ENCODE peak calls at places on chromosomes 16 and 17, in eight cellular contexts. Q is HCT116, B is right atrium auricular region, E is omental fat pad, X is tibial nerve, Z is progenitor cell of endocrine pancreas, D is heart left ventricle, S is GM12865. M is an unnamed sample.

GRCh38 chr17:37818689-37819088 is 73.8 kb upstream of the HNF1B start:
- DNase-seq in Q (peak), D (no peak), B (no peak), E (no peak), Z (no peak), X (no peak), S (no peak), M (no peak)

GRCh38 chr16:15954814-15955151 is 5.4 kb downstream of the ABCC1 start:
- DNase-seq in X (no peak), B (peak), Z (no peak), D (no peak), S (no peak), Q (no peak), E (no peak), M (peak)

GRCh38 chr16:50547944-50548658 is at the start of gene NKD1:
- DNase-seq in E (peak), X (peak), D (peak), B (no peak), Q (peak), Z (peak), S (peak), M (no peak)

GRCh38 chr17:20046629-20047028 is 37.5 kb downstream of the SPECC1 start:
- DNase-seq in S (no peak), E (no peak), Z (no peak), Q (no peak), B (no peak), D (no peak), X (no peak), M (no peak)

GRCh38 chr17:76726231-76726765 is at the start of gene JMJD6:
- DNase-seq in E (peak), Z (peak), X (peak), D (peak), S (peak), Q (peak), B (peak), M (peak)

GRCh38 chr17:31093866-31094599 is 744 bp upstream of the NF1 start:
- DNase-seq in Z (no peak), S (no peak), E (no peak), B (no peak), X (no peak), D (no peak), Q (no peak), M (no peak)

GRCh38 chr16:57623251-57624043 is 5.0 kb upstream of the ADGRG1 start:
- DNase-seq in D (peak), B (no peak), E (no peak), Q (peak), Z (no peak), S (no peak), X (no peak), M (no peak)

GRCh38 chr16:56848955-56849689 is 15.9 kb upstream of the SLC12A3 start:
- DNase-seq in X (no peak), S (no peak), Z (no peak), Q (no peak), D (no peak), E (no peak), B (no peak), M (no peak)

GRCh38 chr16:57128787-57129389 is 36.5 kb downstream of the CPNE2 start:
- DNase-seq in B (no peak), S (peak), E (no peak), D (no peak), Q (no peak), Z (no peak), X (no peak), M (no peak)

GRCh38 chr16:30658731-30659506 is 688 bp downstream of the FBRS start:
- DNase-seq in Q (peak), D (peak), E (peak), X (peak), Z (peak), B (peak), S (peak), M (peak)

GRCh38 chr16:81900014-81900413 is 111.3 kb downstream of the SDR42E1 start:
- DNase-seq in X (no peak), Q (no peak), D (no peak), Z (no peak), S (no peak), E (no peak), B (no peak), M (no peak)

GRCh38 chr16:48121276-48121675 is 34.5 kb downstream of the ABCC12 start:
- DNase-seq in Q (no peak), D (no peak), X (no peak), S (no peak), E (no peak), B (no peak), Z (no peak), M (no peak)

GRCh38 chr17:47982091-47982617 is 11.2 kb downstream of the CDK5RAP3 start:
- DNase-seq in E (no peak), B (no peak), D (no peak), Z (no peak), Q (no peak), X (no peak), S (no peak), M (no peak)

GRCh38 chr17:1907818-1908698 is 78.3 kb downstream of the RPA1 start:
- DNase-seq in B (no peak), X (no peak), Z (no peak), S (peak), E (no peak), Q (no peak), D (no peak), M (no peak)

GRCh38 chr16:89103156-89103555 is 9.5 kb downstream of the ACSF3 start:
- DNase-seq in Q (no peak), B (no peak), X (no peak), D (no peak), S (no peak), Z (no peak), E (no peak), M (no peak)

GRCh38 chr17:50527155-50527762 is 5.3 kb upstream of the EPN3 start:
- DNase-seq in D (no peak), X (no peak), B (no peak), S (no peak), E (no peak), Q (no peak), Z (no peak), M (no peak)

GRCh38 chr17:27944546-27945332 is 51.6 kb upstream of the LYRM9 start:
- DNase-seq in S (peak), E (no peak), D (no peak), Z (no peak), X (no peak), Q (no peak), B (no peak), M (no peak)

GRCh38 chr17:20784100-20784665 is 204.7 kb downstream of the CDRT15L2 start:
- DNase-seq in X (no peak), B (no peak), S (no peak), E (no peak), Z (no peak), Q (no peak), D (no peak), M (no peak)

GRCh38 chr17:83104577-83105505 is 25.4 kb downstream of the METRNL start:
- DNase-seq in S (no peak), E (no peak), X (no peak), Z (no peak), B (no peak), Q (no peak), D (no peak), M (no peak)

GRCh38 chr16:72099377-72099818 is 5.8 kb downstream of the DHX38 start:
- DNase-seq in B (no peak), Q (peak), E (no peak), D (no peak), Z (peak), X (peak), S (peak), M (no peak)

GRCh38 chr16:1809281-1809801 is 15.8 kb upstream of the IGFALS start:
- DNase-seq in B (no peak), S (no peak), E (no peak), Q (no peak), Z (no peak), X (no peak), D (no peak), M (no peak)

GRCh38 chr17:61904094-61904710 is 23.6 kb downstream of the INTS2 start:
- DNase-seq in B (no peak), X (no peak), Z (no peak), Q (no peak), E (no peak), D (no peak), S (peak), M (no peak)

GRCh38 chr17:57906910-57907309 is 48.3 kb downstream of the CUEDC1 start:
- DNase-seq in B (no peak), D (no peak), Z (no peak), E (no peak), S (peak), Q (no peak), X (no peak), M (no peak)

GRCh38 chr16:50335198-50335958 is 33.4 kb downstream of the BRD7 start:
- DNase-seq in B (no peak), S (peak), D (no peak), X (no peak), Z (no peak), Q (no peak), E (no peak), M (no peak)

GRCh38 chr16:57480127-57480753 is 6.1 kb downstream of the DOK4 start:
- DNase-seq in S (no peak), Z (no peak), D (peak), Q (no peak), E (no peak), X (no peak), B (no peak), M (no peak)

GRCh38 chr17:56499799-56500388 is 93.6 kb upstream of the NOG start:
- DNase-seq in Q (peak), S (peak), Z (no peak), B (no peak), D (no peak), X (peak), E (no peak), M (no peak)

GRCh38 chr16:87241135-87241771 is 75.9 kb downstream of the C16orf95 start:
- DNase-seq in E (no peak), S (no peak), X (no peak), B (no peak), Z (no peak), D (no peak), Q (no peak), M (no peak)

GRCh38 chr17:50034504-50035364 is 21.2 kb upstream of the ITGA3 start:
- DNase-seq in E (no peak), Z (no peak), X (no peak), B (no peak), Q (no peak), D (no peak), S (no peak), M (no peak)

GRCh38 chr17:34409352-34409751 is 46.3 kb upstream of the CCL1 start:
- DNase-seq in S (no peak), B (no peak), Q (no peak), D (no peak), Z (no peak), E (no peak), X (no peak), M (no peak)

GRCh38 chr16:50093607-50094570 is 28.1 kb downstream of the HEATR3 start:
- DNase-seq in X (peak), Z (no peak), B (peak), S (no peak), E (peak), D (peak), Q (no peak), M (peak)

GRCh38 chr17:72661093-72661944 is 431.2 kb downstream of the SLC39A11 start:
- DNase-seq in X (no peak), E (no peak), B (no peak), S (no peak), Z (no peak), D (no peak), Q (peak), M (no peak)

GRCh38 chr16:24516900-24517669 is 22.3 kb upstream of the RBBP6 start:
- DNase-seq in Z (peak), D (peak), S (peak), X (peak), B (peak), Q (peak), E (peak), M (peak)

GRCh38 chr17:35094902-35095301 is 24.8 kb downstream of the RAD51D start:
- DNase-seq in S (no peak), B (no peak), Q (peak), X (no peak), Z (no peak), D (no peak), E (no peak), M (no peak)

GRCh38 chr17:55264273-55264639 is 504 bp upstream of the HLF start:
- DNase-seq in E (no peak), Q (no peak), X (no peak), Z (no peak), D (no peak), S (no peak), B (no peak), M (no peak)

GRCh38 chr16:70395345-70395901 is 43.5 kb downstream of the ST3GAL2 start:
- DNase-seq in D (peak), X (no peak), Q (no peak), S (peak), E (no peak), Z (peak), B (peak), M (no peak)

GRCh38 chr16:87076950-87077749 is 240.0 kb downstream of the C16orf95 start:
- DNase-seq in D (peak), B (no peak), S (peak), X (no peak), Z (peak), Q (peak), E (no peak), M (no peak)

GRCh38 chr17:50564916-50565315 is 4.4 kb downstream of the CACNA1G start:
- DNase-seq in X (peak), D (peak), Q (no peak), B (peak), Z (no peak), E (no peak), S (no peak), M (peak)

GRCh38 chr16:80369559-80369958 is 171.2 kb upstream of the DYNLRB2 start:
- DNase-seq in E (no peak), Z (peak), S (peak), X (peak), Q (no peak), B (peak), D (no peak), M (no peak)

GRCh38 chr16:72367841-72368240 is 195.9 kb upstream of the PMFBP1 start:
- DNase-seq in Q (no peak), B (no peak), E (no peak), D (no peak), Z (no peak), S (no peak), X (no peak), M (no peak)

DNA sequence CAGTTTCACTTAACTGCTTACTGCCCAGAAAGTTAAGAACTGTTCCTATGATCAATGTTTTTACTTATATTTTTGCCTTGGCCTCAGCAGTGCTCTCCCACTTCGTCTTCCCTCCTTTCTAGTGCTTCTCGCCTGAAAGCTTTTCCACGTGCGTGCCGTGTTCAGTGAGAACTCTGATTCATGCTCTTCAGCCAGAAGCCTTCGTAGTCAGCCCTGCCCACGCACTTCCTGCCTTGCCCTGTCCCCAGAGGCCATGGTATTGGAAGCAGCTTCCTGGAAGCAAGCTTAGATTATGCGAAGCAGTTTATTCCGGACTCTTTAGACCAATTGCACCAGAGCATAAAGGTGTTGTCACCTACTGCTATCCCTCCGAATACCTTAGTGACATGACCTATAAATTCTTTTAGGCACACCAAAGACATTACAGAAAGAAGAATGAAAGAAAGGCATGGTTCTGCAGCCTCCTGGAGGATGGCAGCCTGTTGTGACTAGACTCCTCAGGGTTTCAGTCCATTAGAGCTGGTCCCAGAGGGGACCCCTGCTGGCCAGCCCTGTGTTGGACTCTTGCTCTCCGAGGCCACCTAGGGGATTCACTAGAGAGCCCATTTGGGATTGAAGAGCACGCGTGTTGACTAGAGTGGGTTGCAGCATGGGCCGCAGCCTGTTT is 105.2 kb downstream of the RPTOR start:
- DNase-seq in B (peak), E (no peak), S (peak), Q (peak), D (peak), X (peak), Z (no peak), M (peak)
- TF ChIP-seq CTCF in B (peak), E (no peak), S (peak), Q (peak), D (peak), X (peak), Z (peak), M (no peak)

GRCh38 chr17:9110501-9110900 is 89.2 kb downstream of the NTN1 start:
- DNase-seq in Q (no peak), X (no peak), D (no peak), B (no peak), Z (no peak), S (no peak), E (no peak), M (no peak)

GRCh38 chr17:9116861-9117568 is 95.7 kb downstream of the NTN1 start:
- DNase-seq in X (no peak), D (no peak), B (no peak), Q (no peak), S (no peak), Z (no peak), E (no peak), M (no peak)

GRCh38 chr17:9116311-9116820 is 95.1 kb downstream of the NTN1 start:
- DNase-seq in D (no peak), Z (no peak), E (no peak), S (no peak), Q (no peak), X (no peak), B (no peak), M (no peak)

GRCh38 chr17:9120471-9120870 is 99.2 kb downstream of the NTN1 start:
- DNase-seq in D (no peak), S (peak), B (no peak), X (peak), E (no peak), Z (no peak), Q (peak), M (no peak)

GRCh38 chr17:9115446-9116265 is 94.3 kb downstream of the NTN1 start:
- DNase-seq in S (no peak), Q (no peak), B (peak), E (no peak), D (peak), X (peak), Z (no peak), M (peak)
- TF ChIP-seq CTCF in S (no peak), Q (no peak), B (peak), E (no peak), D (peak), X (no peak), Z (no peak), M (peak)

GRCh38 chr16:8199390-8199789 is 390.9 kb downstream of the TMEM114 start:
- DNase-seq in Q (no peak), B (no peak), Z (no peak), D (no peak), X (no peak), S (no peak), E (no peak), M (no peak)

GRCh38 chr16:8204096-8204495 is 386.2 kb downstream of the TMEM114 start:
- DNase-seq in S (no peak), D (no peak), E (no peak), B (no peak), X (no peak), Z (no peak), Q (no peak), M (no peak)

GRCh38 chr16:8204769-8205168 is 385.5 kb downstream of the TMEM114 start:
- DNase-seq in E (no peak), S (no peak), B (no peak), D (no peak), Z (no peak), Q (no peak), X (no peak), M (no peak)

GRCh38 chr16:8200839-8201238 is 389.5 kb downstream of the TMEM114 start:
- DNase-seq in Q (no peak), B (no peak), S (no peak), Z (no peak), D (no peak), X (no peak), E (no peak), M (no peak)
- TF ChIP-seq CTCF in Q (no peak), B (no peak), S (no peak), Z (no peak), D (no peak), X (no peak), E (no peak), M (no peak)

DNA sequence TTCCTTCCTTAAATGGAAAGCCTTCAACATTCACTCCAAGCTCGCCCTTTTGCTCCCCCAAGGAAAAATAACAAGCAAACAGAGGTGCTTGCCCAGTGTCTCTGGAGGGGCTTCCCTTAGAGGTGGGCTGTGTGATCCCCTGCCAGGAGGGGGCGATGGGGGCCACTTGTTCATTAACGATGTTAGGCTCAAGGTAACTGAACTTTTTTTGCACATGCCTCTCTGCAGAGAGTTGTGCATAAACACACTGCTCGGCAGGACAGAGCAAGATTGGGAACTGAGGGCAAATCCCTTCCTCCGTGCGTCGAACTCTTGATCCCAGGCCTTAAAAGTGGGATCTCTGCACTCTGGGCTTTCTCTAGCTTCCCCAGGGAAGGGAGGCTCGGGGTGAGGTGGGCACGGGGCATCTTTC is 15.5 kb upstream of the NAGLU start:
- DNase-seq in E (no peak), Z (no peak), D (peak), B (no peak), S (no peak), Q (no peak), X (no peak), M (no peak)
- TF ChIP-seq CTCF in E (no peak), Z (peak), D (peak), B (no peak), S (peak), Q (peak), X (no peak), M (no peak)